ENCODE peak calls at places on chromosomes 1 and 21, in nine cellular contexts. J is CD4-positive, CD25-positive, alpha-beta regulatory T cell; Q is non-pigmented ciliary epithelial cell; Y is fibroblast of lung; K is GM13977; S is OCI-LY7; D is NCI-H1092; G is NCI-H69; H is endothelial cell. L is an unnamed sample.

GRCh38 chr1:46176211-46176865 is at the start of gene P3R3URF:
- DNase-seq in G (no peak), J (no peak), Q (no peak), Y (no peak), K (no peak), D (no peak), S (no peak), H (no peak), L (no peak)

GRCh38 chr1:20385630-20386029 is 95.0 kb downstream of the VWA5B1 start:
- DNase-seq in S (peak), Q (no peak), K (no peak), G (no peak), Y (no peak), D (no peak), J (no peak), H (no peak), L (no peak)

GRCh38 chr1:93620841-93621210 is 60.8 kb downstream of the BCAR3 start:
- DNase-seq in Y (peak), Q (no peak), S (no peak), H (no peak), J (no peak), K (no peak), D (no peak), G (peak), L (no peak)

GRCh38 chr1:204503122-204503912 is 8.7 kb upstream of the PIK3C2B start:
- DNase-seq in Q (no peak), D (peak), K (no peak), J (no peak), G (peak), H (peak), S (peak), Y (peak), L (no peak)

GRCh38 chr1:145692785-145693443 is 14.3 kb downstream of the PDZK1 start:
- DNase-seq in D (no peak), G (no peak), J (no peak), K (no peak), Q (no peak), Y (no peak), H (no peak), S (no peak), L (no peak)

GRCh38 chr1:247440001-247440620 is 17.8 kb downstream of the OR2B11 start:
- DNase-seq in Q (no peak), H (no peak), Y (no peak), G (no peak), K (peak), D (no peak), S (peak), J (no peak), L (no peak)

GRCh38 chr1:158506369-158506987 is 34.5 kb downstream of the OR10R2 start:
- DNase-seq in Q (no peak), J (peak), S (peak), H (peak), K (peak), G (peak), Y (no peak), D (no peak), L (peak)

GRCh38 chr1:112713466-112714312 is 1.4 kb downstream of the PPM1J start:
- DNase-seq in Q (no peak), J (no peak), D (no peak), K (peak), S (peak), Y (no peak), H (no peak), G (peak), L (peak)

GRCh38 chr1:35931424-35932157 is 686 bp downstream of the AGO3 start:
- DNase-seq in J (no peak), K (peak), H (no peak), G (peak), S (no peak), Q (no peak), Y (peak), D (peak), L (peak)

GRCh38 chr1:3465935-3466321 is 11.5 kb downstream of the ARHGEF16 start:
- DNase-seq in K (no peak), H (no peak), S (no peak), D (no peak), G (no peak), J (no peak), Q (no peak), Y (no peak), L (peak)

GRCh38 chr21:44737706-44738354 is 26.5 kb upstream of the TSPEAR start:
- DNase-seq in Q (no peak), D (no peak), K (no peak), G (no peak), Y (peak), J (no peak), H (no peak), S (no peak), L (no peak)

GRCh38 chr1:149936076-149936991 is at the start of gene MTMR11:
- DNase-seq in S (no peak), G (peak), D (no peak), Y (peak), J (no peak), K (no peak), Q (no peak), H (no peak), L (no peak)

GRCh38 chr21:17818158-17819113 is 720 bp downstream of the C21orf91 start:
- DNase-seq in J (peak), Y (peak), K (peak), Q (no peak), D (peak), S (peak), G (peak), H (peak), L (peak)

GRCh38 chr1:210558302-210558701 is 229.6 kb downstream of the HHAT start:
- DNase-seq in H (no peak), Q (no peak), D (peak), J (no peak), K (no peak), Y (peak), G (peak), S (no peak), L (no peak)

GRCh38 chr1:206464456-206464964 is 5.8 kb upstream of the IKBKE start:
- DNase-seq in Q (peak), S (no peak), J (no peak), D (no peak), G (no peak), K (no peak), H (no peak), Y (peak), L (no peak)

GRCh38 chr21:24045775-24046215 is 1561.5 kb downstream of the MRPL39 start:
- DNase-seq in S (no peak), H (peak), Y (peak), J (no peak), Q (peak), G (peak), K (no peak), D (peak), L (peak)

GRCh38 chr1:44390277-44390676 is 14.8 kb upstream of the RNF220 start:
- DNase-seq in D (no peak), J (no peak), Y (peak), K (no peak), G (no peak), S (no peak), Q (peak), H (no peak), L (no peak)

GRCh38 chr1:167121375-167122120 is 27.7 kb downstream of the STYXL2 start:
- DNase-seq in G (peak), Q (no peak), H (peak), S (no peak), D (no peak), J (no peak), Y (peak), K (no peak), L (peak)

GRCh38 chr21:45412909-45413581 is 8.1 kb downstream of the COL18A1 start:
- DNase-seq in H (no peak), K (no peak), S (no peak), Q (no peak), Y (no peak), D (no peak), J (no peak), G (no peak), L (peak)

GRCh38 chr1:175287377-175287776 is 94.8 kb upstream of the KIAA0040 start:
- DNase-seq in J (no peak), Y (no peak), Q (no peak), G (peak), D (no peak), H (no peak), K (peak), S (peak), L (no peak)

GRCh38 chr1:1355376-1355775 is 3.0 kb downstream of the MXRA8 start:
- DNase-seq in D (no peak), S (no peak), Y (peak), H (peak), K (no peak), Q (no peak), G (peak), J (no peak), L (peak)